ENCODE peak calls at places on chromosomes 13 and 19, in nine cellular contexts. N is activated gamma-delta T cell treated with Interleukin-2 at 50 U/mL for 16 hours, V is heart right ventricle, M is NCI-H1092, G is ascending aorta, U is stomach, O is HT-29, E is HTR-8/SVneo, Q is natural killer cell. Z is an unnamed sample.

GRCh38 chr19:19500975-19501644 is 14.2 kb downstream of the TSSK6 start:
- DNase-seq in N (no peak), V (no peak), M (no peak), G (no peak), U (no peak), O (no peak), E (no peak), Q (no peak), Z (no peak)

GRCh38 chr19:1513492-1514294 is 874 bp upstream of the ADAMTSL5 start:
- DNase-seq in N (peak; percentile 62), V (peak; percentile 60), M (no peak), G (no peak), U (peak; percentile 53), O (peak; percentile 53), E (peak; percentile 68), Q (peak; percentile 62), Z (peak; percentile 59)

GRCh38 chr19:30320466-30320865 is 51.7 kb upstream of the ZNF536 start:
- DNase-seq in N (no peak), V (no peak), M (no peak), G (peak; percentile 33), U (peak; percentile 8), O (no peak), E (no peak), Q (no peak), Z (no peak)

GRCh38 chr19:45782820-45783785 is 813 bp upstream of the DMPK start:
- DNase-seq in N (no peak), V (peak; percentile 82), M (no peak), G (peak; percentile 92), U (no peak), O (no peak), E (peak; percentile 83), Q (no peak), Z (no peak)

GRCh38 chr13:24741016-24741662 is 22.8 kb upstream of the RNF17 start:
- DNase-seq in N (no peak), V (no peak), M (no peak), G (no peak), U (no peak), O (peak; percentile 50), E (no peak), Q (no peak), Z (no peak)

GRCh38 chr19:44303976-44304568 is 753 bp downstream of the ZNF235 start:
- DNase-seq in N (no peak), V (no peak), M (no peak), G (no peak), U (no peak), O (peak; percentile 58), E (peak; percentile 13), Q (no peak), Z (no peak)

GRCh38 chr19:18742838-18743237 is 48.3 kb downstream of the COMP start:
- DNase-seq in N (no peak), V (no peak), M (no peak), G (no peak), U (no peak), O (no peak), E (no peak), Q (no peak), Z (no peak)

GRCh38 chr13:98571955-98572662 is 4.8 kb downstream of the STK24 start:
- DNase-seq in N (no peak), V (no peak), M (peak; percentile 54), G (no peak), U (no peak), O (peak; percentile 71), E (no peak), Q (no peak), Z (no peak)

GRCh38 chr13:76992548-76993001 is 694 bp downstream of the CLN5 start:
- DNase-seq in N (no peak), V (no peak), M (no peak), G (no peak), U (no peak), O (no peak), E (no peak), Q (no peak), Z (no peak)

GRCh38 chr13:38970380-38971051 is 20.1 kb downstream of the STOML3 start:
- DNase-seq in N (no peak), V (no peak), M (no peak), G (no peak), U (no peak), O (no peak), E (no peak), Q (no peak), Z (no peak)

GRCh38 chr13:74325106-74325505 is 190.9 kb upstream of the KLF12 start:
- DNase-seq in N (no peak), V (no peak), M (peak; percentile 92), G (no peak), U (no peak), O (peak; percentile 53), E (peak; percentile 6), Q (no peak), Z (no peak)

GRCh38 chr13:39036212-39036611 is 1.7 kb downstream of the PROSER1 start:
- DNase-seq in N (no peak), V (no peak), M (no peak), G (no peak), U (no peak), O (peak; percentile 61), E (no peak), Q (no peak), Z (no peak)

GRCh38 chr13:95020298-95020987 is 280.8 kb downstream of the ABCC4 start:
- DNase-seq in N (no peak), V (no peak), M (no peak), G (no peak), U (no peak), O (no peak), E (no peak), Q (no peak), Z (no peak)

GRCh38 chr19:46115396-46116109 is 8.9 kb downstream of the IGFL3 start:
- DNase-seq in N (no peak), V (no peak), M (no peak), G (no peak), U (no peak), O (no peak), E (peak; percentile 77), Q (no peak), Z (no peak)

GRCh38 chr13:33191425-33192221 is 93.9 kb downstream of the STARD13 start:
- DNase-seq in N (no peak), V (no peak), M (no peak), G (no peak), U (no peak), O (no peak), E (no peak), Q (no peak), Z (no peak)

GRCh38 chr19:2315121-2315817 is 7.3 kb upstream of the LINGO3 start:
- DNase-seq in N (no peak), V (no peak), M (no peak), G (no peak), U (no peak), O (no peak), E (no peak), Q (no peak), Z (no peak)

GRCh38 chr19:50817941-50818858 is 5.4 kb downstream of the KLK1 start:
- DNase-seq in N (no peak), V (peak; percentile 48), M (peak; percentile 8), G (no peak), U (peak; percentile 48), O (peak; percentile 55), E (no peak), Q (peak; percentile 26), Z (no peak)

GRCh38 chr19:48615145-48616040 is 517 bp upstream of the FAM83E start:
- DNase-seq in N (no peak), V (no peak), M (no peak), G (no peak), U (no peak), O (no peak), E (no peak), Q (no peak), Z (no peak)

GRCh38 chr13:91647361-91647970 is 249.0 kb downstream of the GPC5 start:
- DNase-seq in N (no peak), V (peak; percentile 9), M (no peak), G (no peak), U (no peak), O (peak; percentile 63), E (no peak), Q (no peak), Z (no peak)

GRCh38 chr19:41324921-41325639 is 15.1 kb downstream of the CCDC97 start:
- DNase-seq in N (no peak), V (peak; percentile 82), M (no peak), G (peak; percentile 88), U (no peak), O (peak; percentile 49), E (peak; percentile 85), Q (peak; percentile 73), Z (no peak)

GRCh38 chr13:25494708-25495411 is 123.1 kb downstream of the ATP8A2 start:
- DNase-seq in N (no peak), V (no peak), M (peak; percentile 87), G (no peak), U (no peak), O (no peak), E (no peak), Q (no peak), Z (no peak)

GRCh38 chr19:7915250-7916136 is 863 bp downstream of the TGFBR3L start:
- DNase-seq in N (no peak), V (no peak), M (no peak), G (no peak), U (no peak), O (no peak), E (no peak), Q (no peak), Z (no peak)

GRCh38 chr13:32471187-32471922 is 43.4 kb upstream of the N4BP2L1 start:
- DNase-seq in N (no peak), V (peak; percentile 22), M (no peak), G (no peak), U (no peak), O (no peak), E (no peak), Q (no peak), Z (no peak)

GRCh38 chr19:53196777-53197396 is 3.7 kb upstream of the ZNF665 start:
- DNase-seq in N (peak; percentile 98), V (peak; percentile 99), M (peak; percentile 93), G (peak; percentile 99), U (peak; percentile 99), O (no peak), E (peak; percentile 76), Q (peak; percentile 95), Z (peak; percentile 95)

GRCh38 chr13:21079761-21080730 is 18.7 kb upstream of the LATS2 start:
- DNase-seq in N (no peak), V (no peak), M (no peak), G (peak; percentile 83), U (no peak), O (no peak), E (peak; percentile 45), Q (no peak), Z (no peak)

GRCh38 chr13:79398915-79399314 is 7.1 kb downstream of the RBM26 start:
- DNase-seq in N (no peak), V (no peak), M (no peak), G (no peak), U (no peak), O (no peak), E (no peak), Q (no peak), Z (no peak)

GRCh38 chr19:3968556-3969434 is 2.1 kb downstream of the DAPK3 start:
- DNase-seq in N (no peak), V (peak; percentile 85), M (no peak), G (peak; percentile 97), U (peak; percentile 87), O (peak; percentile 49), E (peak; percentile 93), Q (no peak), Z (no peak)